ENCODE peak calls at places on chromosome 14, in eight cellular contexts. C, O, H, Z, P, L, N and Y are unnamed samples.

GRCh38 chr14:96205059-96205993 is 687 bp downstream of the BDKRB2 start:
- DNase-seq in C (no peak), N (no peak), P (no peak), O (no peak), L (no peak), Z (no peak), H (peak; percentile 32), Y (no peak)

GRCh38 chr14:89296281-89296745 is 120.7 kb downstream of the FOXN3 start:
- DNase-seq in N (no peak), O (peak; percentile 49), L (no peak), C (no peak), H (no peak), Z (no peak), P (no peak), Y (no peak)

GRCh38 chr14:62939970-62940369 is 105.3 kb downstream of the KCNH5 start:
- DNase-seq in N (no peak), H (no peak), Z (no peak), P (no peak), L (no peak), C (no peak), O (no peak), Y (no peak)

GRCh38 chr14:50363734-50364113 is 33.0 kb downstream of the CDKL1 start:
- DNase-seq in C (no peak), N (no peak), Z (no peak), H (peak; percentile 69), P (no peak), O (no peak), L (no peak), Y (no peak)

GRCh38 chr14:104105822-104106470 is 20.4 kb downstream of the ASPG start:
- DNase-seq in N (peak; percentile 10), C (no peak), O (no peak), Z (peak; percentile 18), H (no peak), P (peak; percentile 10), L (peak; percentile 33), Y (peak; percentile 30)

GRCh38 chr14:53596845-53597525 is 359.6 kb downstream of the BMP4 start:
- DNase-seq in C (no peak), L (no peak), O (no peak), P (no peak), H (no peak), Z (no peak), N (no peak), Y (no peak)

GRCh38 chr14:101889366-101889765 is 75.0 kb upstream of the DYNC1H1 start:
- DNase-seq in C (no peak), O (no peak), P (no peak), Z (no peak), H (no peak), L (no peak), N (no peak), Y (no peak)

GRCh38 chr14:61587397-61587713 is 108.0 kb upstream of the HIF1A start:
- DNase-seq in C (no peak), H (no peak), P (no peak), L (no peak), Z (no peak), N (no peak), O (no peak), Y (no peak)

GRCh38 chr14:75091251-75091650 is 21.8 kb downstream of the ZC2HC1C start:
- DNase-seq in C (no peak), H (no peak), P (no peak), Z (no peak), L (no peak), N (no peak), O (no peak), Y (no peak)

GRCh38 chr14:77181603-77182437 is at the start of gene TMEM63C:
- DNase-seq in C (no peak), Z (no peak), H (peak; percentile 6), P (no peak), N (peak; percentile 72), O (peak; percentile 98), L (no peak), Y (no peak)

GRCh38 chr14:69006346-69006745 is 27.2 kb upstream of the ACTN1 start:
- DNase-seq in P (no peak), L (no peak), H (no peak), Z (no peak), N (no peak), O (no peak), C (no peak), Y (no peak)

GRCh38 chr14:59175404-59175803 is 13.1 kb upstream of the DAAM1 start:
- DNase-seq in N (no peak), Z (no peak), H (no peak), P (no peak), C (no peak), L (no peak), O (no peak), Y (no peak)

GRCh38 chr14:50303744-50304471 is 8.1 kb downstream of the L2HGDH start:
- DNase-seq in N (peak; percentile 53), L (no peak), P (no peak), C (no peak), Z (no peak), O (no peak), H (peak; percentile 66), Y (no peak)

GRCh38 chr14:78921856-78922255 is 751.7 kb downstream of the NRXN3 start:
- DNase-seq in H (peak; percentile 16), P (no peak), L (no peak), Z (no peak), N (no peak), O (peak; percentile 82), C (no peak), Y (no peak)

GRCh38 chr14:96482986-96483385 is 19.2 kb upstream of the PAPOLA start:
- DNase-seq in N (no peak), H (no peak), Z (no peak), C (no peak), L (no peak), P (no peak), O (no peak), Y (no peak)

GRCh38 chr14:90266441-90267154 is 10.2 kb downstream of the PSMC1 start:
- DNase-seq in L (no peak), N (no peak), C (no peak), Z (no peak), H (no peak), P (no peak), O (no peak), Y (no peak)

GRCh38 chr14:67390135-67390534 is 21.8 kb downstream of the PLEK2 start:
- DNase-seq in H (no peak), Z (no peak), L (no peak), C (no peak), O (no peak), P (no peak), N (no peak), Y (no peak)

GRCh38 chr14:58752782-58753181 is 115.0 kb downstream of the DACT1 start:
- DNase-seq in C (peak; percentile 73), Z (peak; percentile 67), L (peak; percentile 86), O (no peak), H (peak; percentile 31), N (peak; percentile 92), P (peak; percentile 66), Y (peak; percentile 93)

GRCh38 chr14:104288272-104288671 is 149.9 kb downstream of the KIF26A start:
- DNase-seq in P (no peak), C (peak; percentile 13), L (peak; percentile 22), O (no peak), N (peak; percentile 1), Z (no peak), H (no peak), Y (peak; percentile 12)

DNA sequence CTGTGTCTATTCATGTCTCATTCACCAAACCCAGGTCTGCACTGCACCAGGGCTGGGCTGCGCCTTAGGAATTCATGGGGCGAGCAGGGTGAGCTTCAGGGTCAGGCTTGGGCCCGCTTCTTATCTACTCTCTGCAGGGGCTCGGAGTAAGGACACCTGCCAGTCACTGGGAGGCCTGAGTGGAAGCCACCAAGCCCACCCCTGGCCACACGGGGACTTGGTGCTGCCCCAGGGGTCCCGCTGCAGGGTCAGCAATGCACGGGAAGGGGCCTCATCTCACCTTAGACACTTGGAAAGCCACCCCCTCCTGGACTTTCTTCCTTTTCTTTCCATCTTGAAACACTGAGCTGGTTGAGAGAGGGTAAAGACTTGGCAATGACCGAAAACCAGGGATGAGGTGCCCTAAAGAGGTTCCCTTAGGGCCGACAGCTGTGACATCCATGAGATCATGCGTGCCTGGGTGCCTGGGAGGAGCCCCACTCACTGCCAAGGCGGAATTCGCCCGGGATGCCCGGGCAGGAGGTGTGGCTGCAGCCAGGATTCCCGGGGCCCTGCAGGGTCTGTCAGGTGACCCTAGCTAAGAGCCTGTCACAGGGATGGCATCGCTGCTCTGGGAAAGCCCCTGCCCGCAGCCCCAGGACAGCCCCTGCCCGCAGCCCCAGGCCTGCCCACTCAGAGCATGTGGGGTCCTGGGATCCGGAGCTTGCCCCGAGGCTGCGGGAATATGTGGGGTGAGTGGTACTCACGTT is 45.5 kb upstream of the EML1 start:
- DNase-seq in Z (no peak), C (no peak), P (no peak), L (no peak), O (no peak), H (no peak), N (no peak), Y (no peak)
- H3K27ac ChIP-seq in Z (no peak overlapping the region), C (no peak overlapping the region), P (peak overlapping the region; percentile 41), L (no peak overlapping the region), O (no peak overlapping the region), H (no peak overlapping the region), N (no peak overlapping the region), Y (peak overlapping the region; percentile 6)

GRCh38 chr14:105838107-105838506 is 311.7 kb downstream of the TMEM121 start:
- DNase-seq in Z (no peak), P (no peak), O (no peak), C (no peak), L (no peak), H (no peak), N (no peak), Y (no peak)
- H3K4me3 ChIP-seq in Z (no peak overlapping the region), P (no peak overlapping the region), O (no peak overlapping the region), C (no peak overlapping the region), L (no peak overlapping the region), H (no peak overlapping the region), N (no peak overlapping the region), Y (no peak overlapping the region)

GRCh38 chr14:64475585-64476273 is 10.4 kb downstream of the AKAP5 start:
- DNase-seq in O (no peak), C (no peak), L (no peak), H (no peak), Z (no peak), P (no peak), N (no peak), Y (no peak)
- H3K27ac ChIP-seq in O (no peak overlapping the region), C (no peak overlapping the region), L (no peak overlapping the region), H (no peak overlapping the region), Z (no peak overlapping the region), P (no peak overlapping the region), N (no peak overlapping the region), Y (no peak overlapping the region)

DNA sequence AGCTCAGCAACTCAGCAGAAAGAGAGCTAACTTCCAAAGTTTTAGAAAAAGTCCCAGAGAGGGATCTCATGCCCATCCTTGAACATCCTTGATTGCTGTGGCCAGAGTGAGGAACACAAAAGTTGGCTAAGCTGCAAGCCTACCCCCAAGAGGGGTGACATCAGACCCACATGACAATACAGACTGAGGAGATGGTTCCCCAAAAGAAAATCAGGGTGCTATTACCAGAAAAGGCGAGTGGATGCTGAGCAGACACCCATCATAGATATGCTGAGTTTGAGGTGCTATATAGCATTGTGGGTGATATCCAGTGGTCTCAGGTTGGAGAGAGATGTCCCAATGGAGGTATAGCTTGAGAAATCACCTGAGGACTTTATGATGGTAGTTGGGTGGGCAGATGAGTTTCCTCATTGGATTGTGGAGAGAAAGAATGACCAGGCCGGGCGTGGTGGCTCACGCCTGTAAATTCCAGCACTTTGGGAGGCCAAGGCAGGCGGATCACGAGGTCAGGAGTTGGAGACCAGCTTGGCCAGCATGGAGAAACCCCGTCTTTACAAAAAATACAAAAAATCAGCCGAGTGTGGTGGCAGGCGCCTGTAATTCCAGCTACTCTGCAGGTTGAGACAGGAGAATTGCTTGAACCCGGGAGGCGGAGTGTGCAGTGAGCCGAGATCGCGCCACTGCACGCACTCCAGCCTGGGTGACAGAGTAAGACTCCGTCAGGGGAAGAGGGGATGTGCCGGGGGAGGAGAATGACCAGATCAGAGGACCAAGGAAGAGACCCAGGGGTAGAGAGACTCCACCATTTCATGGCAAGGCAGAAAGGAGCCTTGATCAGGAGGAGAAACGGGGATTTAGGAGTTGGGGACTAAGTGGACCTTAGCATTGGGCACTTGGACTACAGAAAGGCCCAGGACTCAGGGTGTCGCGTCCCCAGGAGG is 881 bp upstream of the PCK2 start:
- DNase-seq in C (no peak), Z (no peak), P (no peak), L (no peak), N (no peak), O (peak; percentile 16), H (no peak), Y (no peak)
- H3K4me3 ChIP-seq in C (peak overlapping the region; percentile 94), Z (peak overlapping the region; percentile 63), P (peak overlapping the region; percentile 71), L (peak overlapping the region; percentile 80), N (no peak overlapping the region), O (no peak overlapping the region), H (no peak overlapping the region), Y (peak overlapping the region; percentile 65)